ENCODE peak calls at places on chromosomes 13 and 19, in seven cellular contexts. V is body of pancreas, S is GM06990, B is psoas muscle, D is PC-9, R is HCT116, Z is cardiac fibroblast. F is an unnamed sample.

GRCh38 chr13:110915874-110916670 is 1.2 kb upstream of the ANKRD10 start:
- DNase-seq in S (no peak), Z (peak), R (no peak), B (no peak), D (peak), V (no peak), F (peak)

GRCh38 chr13:45384474-45385174 is 33.5 kb downstream of the SLC25A30 start:
- DNase-seq in B (no peak), V (no peak), S (no peak), R (no peak), Z (no peak), D (no peak), F (no peak)

GRCh38 chr19:46648961-46649960 is 11.7 kb downstream of the DACT3 start:
- DNase-seq in Z (no peak), V (no peak), D (no peak), S (no peak), R (no peak), B (peak), F (no peak)

GRCh38 chr13:51435002-51435578 is 17.7 kb downstream of the INTS6 start:
- DNase-seq in R (no peak), S (no peak), D (no peak), B (no peak), V (no peak), Z (peak), F (peak)

GRCh38 chr13:44026194-44026593 is 146.5 kb downstream of the LACC1 start:
- DNase-seq in V (no peak), Z (no peak), S (no peak), B (no peak), R (no peak), D (no peak), F (no peak)

GRCh38 chr19:50513746-50514345 is at the start of gene ASPDH:
- DNase-seq in V (no peak), B (no peak), S (no peak), Z (no peak), D (no peak), R (no peak), F (no peak)

GRCh38 chr19:10884273-10884672 is 12.9 kb downstream of the CARM1 start:
- DNase-seq in R (peak), V (no peak), Z (peak), B (no peak), D (peak), S (no peak), F (peak)

GRCh38 chr13:41004875-41005693 is 14.0 kb downstream of the ELF1 start:
- DNase-seq in R (no peak), D (no peak), Z (no peak), S (peak), B (no peak), V (no peak), F (peak)

GRCh38 chr13:112053744-112054615 is 13.0 kb upstream of the SOX1 start:
- DNase-seq in Z (no peak), B (no peak), R (no peak), V (no peak), D (no peak), S (no peak), F (no peak)

GRCh38 chr19:18368504-18369222 is 17.3 kb upstream of the GDF15 start:
- DNase-seq in V (peak), Z (no peak), B (no peak), D (peak), S (no peak), R (no peak), F (no peak)

GRCh38 chr13:51397262-51397933 is 55.4 kb downstream of the INTS6 start:
- DNase-seq in Z (peak), S (no peak), B (peak), D (peak), V (no peak), R (no peak), F (peak)

GRCh38 chr13:39159393-39159792 is 121.1 kb downstream of the NHLRC3 start:
- DNase-seq in R (no peak), S (no peak), V (no peak), D (no peak), Z (no peak), B (no peak), F (no peak)

GRCh38 chr19:38564981-38565685 is 52.6 kb downstream of the MAP4K1 start:
- DNase-seq in Z (no peak), D (no peak), B (peak), V (no peak), S (peak), R (no peak), F (no peak)

GRCh38 chr13:63307239-63307638 is 1891.6 kb upstream of the PCDH20 start:
- DNase-seq in Z (no peak), S (no peak), D (no peak), V (peak), B (no peak), R (no peak), F (no peak)

GRCh38 chr19:40510526-40511115 is 43.8 kb downstream of the SPTBN4 start:
- DNase-seq in B (no peak), D (no peak), R (no peak), Z (peak), S (no peak), V (no peak), F (no peak)

GRCh38 chr19:40305403-40305802 is 20.3 kb upstream of the AKT2 start:
- DNase-seq in R (peak), D (peak), Z (peak), S (no peak), B (peak), V (peak), F (peak)

GRCh38 chr19:28990522-28990921 is 222.4 kb downstream of the UQCRFS1 start:
- DNase-seq in S (no peak), D (no peak), R (no peak), V (no peak), B (no peak), Z (no peak), F (no peak)

GRCh38 chr13:114062754-114063153 is 69.7 kb downstream of the RASA3 start:
- DNase-seq in V (no peak), S (no peak), Z (peak), B (peak), R (no peak), D (no peak), F (no peak)

GRCh38 chr19:18271433-18271841 is 2.8 kb downstream of the IQCN start:
- DNase-seq in S (no peak), R (no peak), B (no peak), V (no peak), D (peak), Z (no peak), F (no peak)

GRCh38 chr13:101488734-101489133 is 36.3 kb downstream of the ITGBL1 start:
- DNase-seq in Z (no peak), B (no peak), V (no peak), S (no peak), D (no peak), R (no peak), F (no peak)

GRCh38 chr13:101490400-101491015 is 38.0 kb downstream of the ITGBL1 start:
- DNase-seq in V (no peak), B (no peak), R (no peak), Z (peak), D (peak), S (no peak), F (no peak)

GRCh38 chr13:101493541-101493940 is 41.1 kb downstream of the ITGBL1 start:
- DNase-seq in R (no peak), V (no peak), S (no peak), D (no peak), Z (no peak), B (no peak), F (no peak)

GRCh38 chr13:101489635-101490034 is 37.2 kb downstream of the ITGBL1 start:
- DNase-seq in S (no peak), Z (peak), B (no peak), R (no peak), V (no peak), D (peak), F (peak)

DNA sequence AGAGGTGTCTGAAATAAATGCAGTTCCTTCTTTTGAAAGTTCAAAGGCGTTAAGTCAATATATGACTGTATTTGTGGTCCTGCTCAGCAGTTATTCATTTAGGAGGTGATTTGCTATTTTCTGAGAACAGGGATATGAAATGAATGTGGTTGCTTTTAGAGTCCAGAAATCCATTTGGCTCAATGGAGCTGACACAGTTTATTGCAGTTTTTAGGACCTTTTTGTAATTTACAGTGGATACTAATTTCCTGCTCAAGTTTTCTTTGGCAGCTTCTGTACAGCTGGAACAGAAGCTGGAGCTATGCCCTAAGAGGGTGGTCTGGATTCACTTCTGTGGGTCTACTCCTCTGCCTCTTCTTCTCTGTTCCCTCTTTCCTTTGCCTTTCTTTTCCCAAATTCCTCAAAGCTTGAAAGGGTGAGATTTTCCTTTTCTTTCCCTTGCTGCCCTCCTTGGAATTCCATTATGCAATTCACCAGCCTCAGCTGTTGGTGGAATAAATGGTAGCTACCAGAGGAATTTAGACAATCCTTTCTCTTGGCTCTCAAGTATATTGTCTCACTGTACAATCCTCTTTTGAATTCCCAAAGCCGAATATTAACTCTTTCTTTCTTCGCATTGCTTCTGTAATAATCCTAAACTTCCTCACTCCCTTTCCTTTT is 39.9 kb downstream of the ITGBL1 start:
- DNase-seq in D (no peak), B (no peak), S (no peak), R (no peak), V (no peak), Z (peak), F (peak)
- H3K4me3 ChIP-seq in D (no peak), B (no peak), S (no peak), R (no peak), V (no peak), Z (no peak), F (no peak)

GRCh38 chr19:14476307-14476662 is 1.1 kb upstream of the PTGER1 start:
- DNase-seq in D (no peak), S (no peak), Z (no peak), V (no peak), R (no peak), B (no peak), F (no peak)

GRCh38 chr19:14474827-14475226 is 327 bp downstream of the PTGER1 start:
- DNase-seq in R (no peak), S (no peak), D (no peak), B (no peak), Z (no peak), V (no peak), F (no peak)

GRCh38 chr19:14476663-14477401 is 1.7 kb upstream of the PTGER1 start:
- DNase-seq in R (peak), S (no peak), V (no peak), D (peak), Z (peak), B (no peak), F (peak)

GRCh38 chr19:14473915-14474578 is 1.1 kb downstream of the PTGER1 start:
- DNase-seq in Z (no peak), B (no peak), D (no peak), S (no peak), V (no peak), R (no peak), F (no peak)

GRCh38 chr19:14475251-14476073 is at the start of gene PTGER1:
- DNase-seq in V (no peak), B (no peak), R (peak), D (peak), Z (peak), S (no peak), F (no peak)
- TF ChIP-seq CTCF in V (peak), B (no peak), R (peak), D (peak), Z (peak), S (peak), F (peak)

GRCh38 chr19:16873603-16874002 is 15.2 kb upstream of the F2RL3 start:
- DNase-seq in B (no peak), S (no peak), D (no peak), V (no peak), R (no peak), Z (no peak), F (no peak)

GRCh38 chr19:16872728-16873127 is 16.1 kb upstream of the F2RL3 start:
- DNase-seq in V (no peak), S (no peak), Z (no peak), R (no peak), D (no peak), B (no peak), F (no peak)

GRCh38 chr19:16869331-16869972 is 19.3 kb upstream of the F2RL3 start:
- DNase-seq in S (no peak), D (no peak), B (no peak), R (no peak), Z (no peak), V (no peak), F (no peak)

GRCh38 chr19:16874250-16874977 is 14.4 kb upstream of the F2RL3 start:
- DNase-seq in V (no peak), B (no peak), R (no peak), D (no peak), S (no peak), Z (no peak), F (no peak)

GRCh38 chr19:16871870-16872269 is 16.9 kb upstream of the F2RL3 start:
- DNase-seq in V (no peak), Z (no peak), D (no peak), B (no peak), S (no peak), R (no peak), F (peak)
- H3K4me3 ChIP-seq in V (no peak), Z (no peak), D (no peak), B (no peak), S (no peak), R (no peak), F (no peak)

GRCh38 chr19:55340144-55340783 is 588 bp downstream of the KMT5C start:
- DNase-seq in Z (no peak), S (no peak), V (no peak), B (no peak), D (peak), R (no peak), F (no peak)

GRCh38 chr19:55339225-55340143 is at the start of gene KMT5C:
- DNase-seq in V (peak), S (peak), B (peak), R (peak), Z (peak), D (peak), F (peak)

GRCh38 chr19:55341191-55342043 is 1.7 kb downstream of the KMT5C start:
- DNase-seq in R (peak), Z (peak), V (peak), S (peak), D (peak), B (peak), F (peak)

GRCh38 chr19:55342044-55342531 is 2.4 kb downstream of the KMT5C start:
- DNase-seq in Z (no peak), B (no peak), S (no peak), D (no peak), V (no peak), R (no peak), F (no peak)

GRCh38 chr19:55340784-55341147 is 1.1 kb downstream of the KMT5C start:
- DNase-seq in Z (no peak), R (no peak), S (no peak), V (no peak), D (peak), B (no peak), F (no peak)
- TF ChIP-seq CTCF in Z (no peak), R (no peak), S (peak), V (no peak), D (no peak), B (no peak), F (peak)

DNA sequence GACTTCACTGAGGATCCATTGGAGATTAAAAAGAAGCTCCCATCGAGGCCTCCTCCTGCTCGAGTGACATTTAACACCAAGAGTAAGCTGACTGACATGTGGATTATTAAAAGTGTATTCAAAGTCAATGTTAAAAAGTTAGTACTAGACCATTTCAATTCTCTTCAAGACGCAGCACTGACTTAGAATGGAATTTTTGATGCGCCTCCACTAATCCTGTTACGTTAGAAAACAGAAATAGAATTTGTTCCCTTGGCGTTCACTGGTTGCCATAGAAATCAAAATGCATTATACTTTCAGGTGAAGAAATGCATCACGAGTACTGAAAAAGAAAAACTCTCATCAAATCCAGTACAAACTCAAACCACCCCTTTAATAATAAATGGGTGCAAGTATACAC is 42.2 kb downstream of the BRD4 start:
- DNase-seq in V (no peak), B (no peak), Z (no peak), D (no peak), R (no peak), S (no peak), F (no peak)
- H3K4me3 ChIP-seq in V (no peak), B (no peak), Z (no peak), D (no peak), R (no peak), S (no peak), F (no peak)

DNA sequence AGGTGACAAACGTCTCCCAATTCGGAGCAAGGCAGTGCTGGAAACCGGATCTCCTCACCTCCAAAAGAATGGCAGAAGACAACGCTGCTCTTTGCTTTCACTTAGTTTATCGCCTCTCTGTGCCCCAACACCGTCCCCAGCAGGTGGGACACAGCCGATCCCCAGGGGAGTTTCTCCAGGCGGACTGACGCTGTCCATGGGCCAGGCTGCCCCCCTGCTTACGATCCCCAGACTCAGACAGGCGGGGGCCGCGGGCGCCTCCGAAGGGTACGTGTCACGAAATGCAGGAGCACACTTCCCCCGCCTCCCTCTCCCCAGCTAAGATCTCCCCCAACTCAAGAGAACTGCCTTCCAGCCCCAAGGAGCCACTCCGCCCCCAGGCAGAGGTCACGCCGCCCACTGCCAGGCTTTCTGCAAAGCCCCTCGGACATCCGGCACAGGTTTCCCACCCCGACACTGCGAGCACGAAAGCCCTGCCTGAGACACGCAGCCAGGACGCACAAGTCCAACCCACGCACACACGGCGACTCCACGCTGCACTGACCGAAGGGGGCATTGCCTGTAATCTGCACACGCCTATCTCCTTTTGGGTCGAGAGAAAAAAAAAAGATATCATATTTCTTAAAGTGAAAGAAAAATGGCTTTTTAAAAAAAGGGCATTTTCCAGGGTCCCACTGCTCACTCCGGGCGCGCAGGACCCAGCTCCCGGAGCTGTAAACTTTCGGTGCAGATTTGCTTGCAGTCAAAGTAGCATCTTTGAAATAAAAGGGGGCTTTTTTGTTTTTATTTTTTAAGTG is 1.9 kb downstream of the SPRY2 start:
- DNase-seq in R (no peak), D (peak), S (peak), V (peak), B (peak), Z (peak), F (peak)
- TF ChIP-seq CTCF in R (no peak), D (no peak), S (no peak), V (peak), B (peak), Z (peak), F (peak)

GRCh38 chr19:56091066-56091490 is 30.0 kb downstream of the ZNF787 start:
- DNase-seq in Z (peak), D (peak), S (no peak), B (no peak), V (no peak), R (no peak), F (peak)
- H3K4me3 ChIP-seq in Z (no peak), D (peak), S (no peak), B (peak), V (no peak), R (no peak), F (no peak)

DNA sequence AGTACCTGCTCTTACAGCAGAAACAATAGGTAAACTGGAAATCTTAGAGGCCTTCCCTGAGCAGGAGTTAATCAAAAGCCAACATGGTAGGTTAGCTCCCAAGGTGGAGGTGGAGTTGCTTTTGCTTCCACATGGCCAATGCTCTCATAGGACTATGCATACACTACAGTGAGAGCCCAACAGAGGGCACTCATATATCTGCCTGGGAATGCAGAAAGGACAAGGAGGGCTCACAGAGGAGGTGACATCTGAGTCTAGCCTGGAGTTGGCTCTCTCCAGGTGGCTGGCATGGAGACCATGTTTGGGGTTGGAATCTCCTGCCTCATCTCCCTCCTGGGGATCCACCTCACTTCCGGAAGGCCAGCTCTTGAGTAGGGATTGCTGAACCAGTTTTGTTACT is 34.6 kb downstream of the ATP8A2 start:
- DNase-seq in S (no peak), D (no peak), V (no peak), B (no peak), Z (no peak), R (peak), F (no peak)
- TF ChIP-seq CTCF in S (peak), D (no peak), V (no peak), B (no peak), Z (no peak), R (peak), F (no peak)

GRCh38 chr13:26557051-26557392 is 461 bp upstream of the WASF3 start:
- DNase-seq in D (no peak), B (no peak), V (no peak), S (no peak), Z (no peak), R (peak), F (no peak)
- H3K4me3 ChIP-seq in D (peak), B (peak), V (peak), S (no peak), Z (peak), R (peak), F (peak)

GRCh38 chr19:15125232-15126067 is 18.2 kb downstream of the SYDE1 start:
- DNase-seq in B (peak), Z (peak), S (peak), V (peak), D (peak), R (peak), F (peak)
- TF ChIP-seq CTCF in B (no peak), Z (no peak), S (peak), V (no peak), D (no peak), R (no peak), F (no peak)